ENCODE peak calls at places on chromosomes 2 and 18, in ten cellular contexts. T is tibial artery, S is AML-193, Z is B cell, V is RWPE1, B is nucleus accumbens, A is brain microvascular endothelial cell, Q is small intestine, L is T-cell, O is D721Med. R is an unnamed sample.

GRCh38 chr2:26430826-26431225 is 29.1 kb downstream of the DRC1 start:
- DNase-seq in T (no peak), Z (no peak), A (peak), S (no peak), L (no peak), Q (no peak), V (no peak), O (no peak), B (no peak), R (no peak)

GRCh38 chr2:216687646-216688045 is 7.7 kb downstream of the IGFBP5 start:
- DNase-seq in V (no peak), S (no peak), T (peak), A (no peak), Z (no peak), Q (no peak), L (no peak), B (no peak), O (no peak), R (no peak)

GRCh38 chr2:231928901-231929725 is 2.9 kb upstream of the NPPC start:
- DNase-seq in Z (no peak), V (no peak), T (peak), O (no peak), L (no peak), A (no peak), B (no peak), Q (no peak), S (no peak), R (no peak)

GRCh38 chr2:75602724-75603342 is 42.1 kb upstream of the EVA1A start:
- DNase-seq in L (no peak), A (peak), Z (no peak), Q (peak), V (peak), O (no peak), S (no peak), B (no peak), T (no peak), R (no peak)

GRCh38 chr2:173629076-173629475 is 274.4 kb downstream of the CDCA7 start:
- DNase-seq in Z (no peak), A (no peak), B (no peak), V (no peak), O (no peak), S (no peak), T (no peak), L (no peak), Q (no peak), R (no peak)

GRCh38 chr2:74585406-74586182 is 31.1 kb downstream of the DOK1 start:
- DNase-seq in A (no peak), O (no peak), V (no peak), B (no peak), L (no peak), S (no peak), Q (no peak), T (no peak), Z (no peak), R (peak)

GRCh38 chr18:56565596-56566355 is 72.6 kb downstream of the TXNL1 start:
- DNase-seq in T (no peak), L (no peak), V (peak), O (no peak), S (no peak), Q (no peak), Z (no peak), B (no peak), A (peak), R (no peak)

GRCh38 chr2:53422979-53423378 is 344.6 kb upstream of the CHAC2 start:
- DNase-seq in A (peak), S (peak), L (no peak), O (no peak), Z (no peak), T (no peak), Q (peak), V (peak), B (no peak), R (no peak)